ENCODE peak calls at places on chromosomes 13 and 19, in six cellular contexts. Z, K, X, R, A and C are unnamed samples.

GRCh38 chr19:32599736-32600157 is 18.8 kb downstream of the PDCD5 start:
- DNase-seq in Z (peak; percentile 10), K (peak; percentile 71), X (no peak), R (peak; percentile 84), A (peak; percentile 39), C (peak; percentile 71)

GRCh38 chr13:21365574-21365973 is 93.5 kb downstream of the ZDHHC20 start:
- DNase-seq in Z (no peak), K (no peak), X (no peak), R (no peak), A (no peak), C (no peak)

GRCh38 chr19:54164369-54165068 is 5.0 kb upstream of the LENG1 start:
- DNase-seq in Z (no peak), K (peak; percentile 68), X (no peak), R (peak; percentile 80), A (no peak), C (peak; percentile 26)

GRCh38 chr13:26477681-26478080 is 79.8 kb upstream of the WASF3 start:
- DNase-seq in Z (no peak), K (no peak), X (no peak), R (no peak), A (no peak), C (no peak)

GRCh38 chr13:21632196-21632595 is 28.2 kb upstream of the MICU2 start:
- DNase-seq in Z (no peak), K (no peak), X (no peak), R (no peak), A (no peak), C (no peak)

GRCh38 chr19:39320948-39321831 is 527 bp upstream of the LRFN1 start:
- DNase-seq in Z (no peak), K (no peak), X (no peak), R (no peak), A (no peak), C (no peak)

GRCh38 chr19:16326401-16327130 is 1.9 kb downstream of the KLF2 start:
- DNase-seq in Z (no peak), K (peak; percentile 36), X (peak; percentile 8), R (peak; percentile 37), A (no peak), C (no peak)

GRCh38 chr13:51469790-51470189 is 17.0 kb upstream of the INTS6 start:
- DNase-seq in Z (no peak), K (no peak), X (no peak), R (no peak), A (no peak), C (no peak)

GRCh38 chr13:41614671-41615519 is 157.5 kb downstream of the RGCC start:
- DNase-seq in Z (no peak), K (no peak), X (no peak), R (no peak), A (no peak), C (no peak)

GRCh38 chr13:26531751-26532150 is 25.7 kb upstream of the WASF3 start:
- DNase-seq in Z (peak; percentile 55), K (no peak), X (no peak), R (no peak), A (no peak), C (peak; percentile 33)

GRCh38 chr13:109422163-109422562 is 364.2 kb downstream of the IRS2 start:
- DNase-seq in Z (no peak), K (no peak), X (no peak), R (no peak), A (no peak), C (no peak)

GRCh38 chr13:80132741-80133601 is 208.0 kb downstream of the SPRY2 start:
- DNase-seq in Z (peak; percentile 69), K (peak; percentile 73), X (no peak), R (peak; percentile 55), A (no peak), C (peak; percentile 78)

GRCh38 chr19:47445937-47446402 is 25.7 kb downstream of the SLC8A2 start:
- DNase-seq in Z (peak; percentile 83), K (peak; percentile 60), X (peak; percentile 33), R (peak; percentile 67), A (no peak), C (peak; percentile 67)

GRCh38 chr19:48841571-48841970 is 5.3 kb upstream of the HSD17B14 start:
- DNase-seq in Z (no peak), K (no peak), X (no peak), R (no peak), A (no peak), C (no peak)

GRCh38 chr13:91017669-91018053 is 329.8 kb upstream of the MIR17HG start:
- DNase-seq in Z (no peak), K (no peak), X (no peak), R (no peak), A (no peak), C (peak; percentile 35)

GRCh38 chr19:45996933-45997332 is 1.7 kb downstream of the CCDC61 start:
- DNase-seq in Z (no peak), K (no peak), X (no peak), R (no peak), A (no peak), C (no peak)

GRCh38 chr19:13128583-13128982 is 10.5 kb downstream of the NACC1 start:
- DNase-seq in Z (no peak), K (no peak), X (no peak), R (no peak), A (no peak), C (no peak)

GRCh38 chr19:33905473-33905936 is 108.8 kb downstream of the KCTD15 start:
- DNase-seq in Z (no peak), K (peak; percentile 12), X (no peak), R (no peak), A (no peak), C (no peak)

GRCh38 chr13:67369895-67370660 is 139.9 kb upstream of the PCDH9 start:
- DNase-seq in Z (no peak), K (peak; percentile 90), X (no peak), R (peak; percentile 86), A (peak; percentile 56), C (no peak)

GRCh38 chr19:34867631-34868030 is 59.1 kb upstream of the ZNF30 start:
- DNase-seq in Z (no peak), K (no peak), X (no peak), R (no peak), A (no peak), C (no peak)

GRCh38 chr13:73880365-73880764 is 253.8 kb downstream of the KLF12 start:
- DNase-seq in Z (no peak), K (peak; percentile 42), X (no peak), R (no peak), A (peak; percentile 31), C (no peak)

GRCh38 chr19:7159105-7159933 is 89.8 kb downstream of the ZNF557 start:
- DNase-seq in Z (peak; percentile 88), K (no peak), X (no peak), R (no peak), A (no peak), C (peak; percentile 60)

GRCh38 chr13:95643471-95643813 is 1.1 kb downstream of the DZIP1 start:
- DNase-seq in Z (peak; percentile 27), K (peak; percentile 62), X (no peak), R (peak; percentile 68), A (no peak), C (no peak)

GRCh38 chr19:34248941-34249340 is 5.4 kb upstream of the GARRE1 start:
- DNase-seq in Z (no peak), K (no peak), X (no peak), R (no peak), A (no peak), C (no peak)

GRCh38 chr19:4182082-4182926 is at the start of the genes ANKRD24 and SIRT6:
- DNase-seq in Z (peak; percentile 92), K (peak; percentile 98), X (peak; percentile 90), R (peak; percentile 98), A (peak; percentile 89), C (peak; percentile 98)

GRCh38 chr19:9566729-9567128 is 17.6 kb downstream of the ZNF121 start:
- DNase-seq in Z (no peak), K (no peak), X (no peak), R (no peak), A (no peak), C (no peak)

GRCh38 chr13:66803759-66804456 is 426.2 kb downstream of the PCDH9 start:
- DNase-seq in Z (peak; percentile 4), K (no peak), X (no peak), R (peak; percentile 20), A (no peak), C (no peak)

GRCh38 chr13:110887242-110887954 is 27.5 kb downstream of the ANKRD10 start:
- DNase-seq in Z (no peak), K (no peak), X (no peak), R (no peak), A (no peak), C (no peak)

GRCh38 chr13:32528358-32528757 is 10.2 kb downstream of the N4BP2L2 start:
- DNase-seq in Z (no peak), K (peak; percentile 27), X (no peak), R (no peak), A (no peak), C (no peak)

GRCh38 chr13:30731658-30732390 is 3.5 kb upstream of the ALOX5AP start:
- DNase-seq in Z (peak; percentile 39), K (peak; percentile 43), X (no peak), R (no peak), A (no peak), C (no peak)

GRCh38 chr13:26964278-26965057 is 203.9 kb upstream of the GPR12 start:
- DNase-seq in Z (no peak), K (peak; percentile 17), X (no peak), R (no peak), A (no peak), C (peak; percentile 52)

GRCh38 chr13:43915451-43915850 is 35.7 kb downstream of the LACC1 start:
- DNase-seq in Z (no peak), K (peak; percentile 71), X (no peak), R (peak; percentile 50), A (no peak), C (no peak)